ENCODE peak calls at places on chromosomes 7 and 10, in eight cellular contexts. P, V, T, A, C, R, Z and K are unnamed samples.

GRCh38 chr7:37666026-37666780 is 17.4 kb upstream of the GPR141 start:
- DNase-seq in A (no peak), P (no peak), R (no peak), Z (no peak), T (no peak), C (no peak), V (no peak), K (no peak)

GRCh38 chr7:128939075-128939860 is 1.5 kb downstream of the IRF5 start:
- DNase-seq in P (no peak), R (no peak), V (no peak), T (peak; percentile 79), C (no peak), A (no peak), Z (no peak), K (no peak)

GRCh38 chr7:40874756-40875155 is 740.0 kb downstream of the SUGCT start:
- DNase-seq in R (no peak), C (no peak), V (no peak), Z (no peak), T (no peak), P (no peak), A (no peak), K (no peak)

GRCh38 chr10:77939561-77940001 is 13.0 kb upstream of the DLG5 start:
- DNase-seq in Z (no peak), R (no peak), A (peak; percentile 25), V (no peak), T (no peak), P (peak; percentile 93), C (no peak), K (no peak)

GRCh38 chr10:35172574-35172973 is 45.9 kb downstream of the CREM start:
- DNase-seq in C (no peak), Z (no peak), A (peak; percentile 39), V (no peak), P (peak; percentile 68), R (no peak), T (no peak), K (peak; percentile 91)

GRCh38 chr10:88557246-88557645 is 25.9 kb downstream of the RNLS start:
- DNase-seq in T (no peak), V (no peak), P (no peak), C (no peak), R (no peak), Z (no peak), A (no peak), K (no peak)

GRCh38 chr7:135946289-135947055 is 30.7 kb downstream of the MTPN start:
- DNase-seq in V (no peak), A (no peak), R (no peak), T (no peak), C (no peak), Z (no peak), P (no peak), K (no peak)

GRCh38 chr10:74892874-74893273 is 66.5 kb downstream of the KAT6B start:
- DNase-seq in P (no peak), V (no peak), T (no peak), Z (no peak), A (no peak), R (no peak), C (peak; percentile 51), K (no peak)

GRCh38 chr7:51255536-51256243 is 60.9 kb downstream of the COBL start:
- DNase-seq in R (no peak), C (no peak), P (no peak), T (no peak), V (no peak), Z (no peak), A (no peak), K (no peak)

GRCh38 chr7:72032934-72033333 is 379.2 kb downstream of the CALN1 start:
- DNase-seq in T (no peak), A (peak; percentile 2), C (no peak), P (no peak), R (no peak), V (no peak), Z (no peak), K (no peak)

GRCh38 chr7:94405506-94405905 is 10.8 kb downstream of the COL1A2 start:
- DNase-seq in Z (peak; percentile 46), C (no peak), P (peak; percentile 21), V (no peak), R (peak; percentile 8), A (no peak), T (no peak), K (no peak)

GRCh38 chr10:73906524-73907447 is 4.1 kb upstream of the PLAU start:
- DNase-seq in V (peak; percentile 19), T (peak; percentile 95), R (peak; percentile 99), C (no peak), Z (peak; percentile 100), P (peak; percentile 99), A (peak; percentile 98), K (no peak)

GRCh38 chr10:77287647-77288120 is 349.9 kb downstream of the KCNMA1 start:
- DNase-seq in V (no peak), R (no peak), T (no peak), P (peak; percentile 19), Z (no peak), A (no peak), C (no peak), K (no peak)

GRCh38 chr7:45937301-45937700 is 16.2 kb upstream of the IGFBP3 start:
- DNase-seq in V (no peak), Z (peak; percentile 34), R (peak; percentile 18), C (no peak), T (no peak), P (no peak), A (no peak), K (no peak)

GRCh38 chr10:6394084-6394483 is 186.0 kb downstream of the PRKCQ start:
- DNase-seq in P (no peak), T (no peak), Z (no peak), A (no peak), R (no peak), V (no peak), C (peak; percentile 31), K (no peak)

GRCh38 chr10:93718937-93719725 is 16.7 kb upstream of the FRA10AC1 start:
- DNase-seq in Z (no peak), T (no peak), C (no peak), A (no peak), P (no peak), V (peak; percentile 5), R (peak; percentile 7), K (no peak)

GRCh38 chr10:71744897-71745658 is 25.5 kb upstream of the C10orf105 start:
- DNase-seq in P (no peak), A (no peak), R (no peak), T (no peak), Z (no peak), V (no peak), C (no peak), K (no peak)

GRCh38 chr7:142803901-142804300 is 33.1 kb downstream of the PRSS2 start:
- DNase-seq in P (no peak), V (no peak), C (no peak), A (no peak), R (no peak), Z (no peak), T (no peak), K (no peak)

GRCh38 chr10:124403548-124403947 is 15.2 kb downstream of the OAT start:
- DNase-seq in Z (peak; percentile 78), T (peak; percentile 77), R (peak; percentile 84), A (peak; percentile 85), C (no peak), P (peak; percentile 89), V (peak; percentile 70), K (peak; percentile 67)

GRCh38 chr10:52400564-52400963 is 86.5 kb downstream of the DKK1 start:
- DNase-seq in Z (no peak), R (peak; percentile 6), P (peak; percentile 67), T (no peak), C (no peak), A (peak; percentile 20), V (no peak), K (no peak)

GRCh38 chr10:124290095-124290795 is 128.5 kb downstream of the OAT start:
- DNase-seq in A (peak; percentile 26), Z (peak; percentile 74), P (peak; percentile 24), T (peak; percentile 74), V (no peak), C (peak; percentile 52), R (peak; percentile 62), K (no peak)

GRCh38 chr10:12432402-12433189 is 83.2 kb downstream of the CAMK1D start:
- DNase-seq in T (no peak), P (no peak), R (no peak), C (no peak), A (no peak), V (no peak), Z (no peak), K (no peak)

GRCh38 chr10:100737359-100738054 is 7.9 kb upstream of the PAX2 start:
- DNase-seq in P (no peak), Z (no peak), R (no peak), C (peak; percentile 50), V (no peak), T (peak; percentile 82), A (no peak), K (no peak)

GRCh38 chr10:132371641-132372081 is 25.3 kb upstream of the PWWP2B start:
- DNase-seq in P (no peak), T (peak; percentile 68), V (no peak), C (no peak), R (peak; percentile 32), A (no peak), Z (no peak), K (no peak)

GRCh38 chr7:134693256-134693655 is 46.6 kb downstream of the BPGM start:
- DNase-seq in T (peak; percentile 87), P (peak; percentile 83), Z (peak; percentile 98), R (peak; percentile 96), A (peak; percentile 91), C (peak; percentile 66), V (no peak), K (peak; percentile 93)

GRCh38 chr10:22832198-22832597 is 95.7 kb upstream of the ARMC3 start:
- DNase-seq in P (no peak), A (no peak), R (no peak), T (no peak), V (no peak), Z (no peak), C (no peak), K (no peak)

GRCh38 chr10:123614888-123615287 is 51.3 kb upstream of the GPR26 start:
- DNase-seq in T (no peak), V (peak; percentile 19), R (peak; percentile 48), P (peak; percentile 34), Z (peak; percentile 40), A (peak; percentile 79), C (peak; percentile 64), K (peak; percentile 23)

GRCh38 chr10:93566435-93567276 is at the start of gene FFAR4:
- DNase-seq in R (no peak), T (no peak), V (no peak), C (no peak), Z (peak; percentile 53), A (peak; percentile 32), P (peak; percentile 3), K (no peak)

GRCh38 chr10:69217119-69217754 is 2.9 kb upstream of the HKDC1 start:
- DNase-seq in C (no peak), T (peak; percentile 83), V (no peak), Z (peak; percentile 92), A (peak; percentile 86), R (peak; percentile 91), P (peak; percentile 75), K (peak; percentile 51)

GRCh38 chr10:80444646-80445319 is 9.3 kb upstream of the TSPAN14 start:
- DNase-seq in A (peak; percentile 87), C (peak; percentile 74), P (peak; percentile 87), Z (peak; percentile 72), T (peak; percentile 81), V (peak; percentile 48), R (peak; percentile 79), K (peak; percentile 87)

GRCh38 chr7:116271980-116272886 is 61.9 kb downstream of the TES start:
- DNase-seq in P (peak; percentile 95), V (no peak), R (peak; percentile 95), Z (peak; percentile 95), A (peak; percentile 95), C (peak; percentile 45), T (peak; percentile 66), K (peak; percentile 64)

GRCh38 chr7:28700084-28700483 is 258.0 kb downstream of the TRIL start:
- DNase-seq in V (no peak), R (no peak), P (no peak), Z (no peak), A (peak; percentile 40), C (no peak), T (no peak), K (no peak)

GRCh38 chr7:54869513-54869912 is 110.5 kb upstream of the SEC61G start:
- DNase-seq in A (no peak), P (no peak), Z (no peak), T (no peak), R (no peak), V (no peak), C (no peak), K (no peak)

GRCh38 chr7:158261362-158262235 is 326.0 kb downstream of the PTPRN2 start:
- DNase-seq in A (no peak), V (no peak), C (no peak), R (no peak), Z (no peak), T (no peak), P (no peak), K (no peak)